ENCODE peak calls at places on chromosome 20, in five cellular contexts. One of them, this sample, is unnamed.

GRCh38 chr20:45948742-45949541 is 14.5 kb downstream of the PCIF1 start:
- DNase-seq in endothelial cell of umbilical vein: no peak
- DNase-seq in GM12878: no peak
- DNase-seq in HepG2: no peak
- DNase-seq in A549: no peak
- DNase-seq in this sample: no peak

GRCh38 chr20:36145877-36146707 is 8.4 kb upstream of the EPB41L1 start:
- DNase-seq in GM12878: no peak
- DNase-seq in A549: no peak
- DNase-seq in endothelial cell of umbilical vein: no peak
- DNase-seq in HepG2: no peak
- DNase-seq in this sample: no peak

GRCh38 chr20:41905186-41905585 is 287.0 kb upstream of the CHD6 start:
- DNase-seq in A549: no peak
- DNase-seq in GM12878: no peak
- DNase-seq in HepG2: no peak
- DNase-seq in endothelial cell of umbilical vein: no peak
- DNase-seq in this sample: no peak

GRCh38 chr20:2236266-2236665 is 59.5 kb upstream of the TGM3 start:
- DNase-seq in GM12878: no peak
- DNase-seq in A549: no peak
- DNase-seq in endothelial cell of umbilical vein: peak
- DNase-seq in HepG2: no peak
- DNase-seq in this sample: no peak

GRCh38 chr20:50504231-50504823 is 5.9 kb upstream of the PTPN1 start:
- DNase-seq in HepG2: peak
- DNase-seq in GM12878: no peak
- DNase-seq in A549: no peak
- DNase-seq in endothelial cell of umbilical vein: peak
- DNase-seq in this sample: peak

GRCh38 chr20:41889871-41890224 is 271.7 kb upstream of the CHD6 start:
- DNase-seq in GM12878: no peak
- DNase-seq in A549: no peak
- DNase-seq in endothelial cell of umbilical vein: no peak
- DNase-seq in HepG2: no peak
- DNase-seq in this sample: no peak

GRCh38 chr20:40082436-40082835 is 606.6 kb downstream of the MAFB start:
- DNase-seq in GM12878: no peak
- DNase-seq in endothelial cell of umbilical vein: no peak
- DNase-seq in HepG2: no peak
- DNase-seq in A549: no peak
- DNase-seq in this sample: no peak

GRCh38 chr20:846894-847278 is 13.4 kb downstream of the FAM110A start:
- DNase-seq in A549: no peak
- DNase-seq in GM12878: no peak
- DNase-seq in HepG2: no peak
- DNase-seq in endothelial cell of umbilical vein: no peak
- DNase-seq in this sample: peak

GRCh38 chr20:23782366-23782983 is 31.7 kb upstream of the CST1 start:
- DNase-seq in GM12878: no peak
- DNase-seq in HepG2: no peak
- DNase-seq in A549: peak
- DNase-seq in endothelial cell of umbilical vein: peak
- DNase-seq in this sample: peak

GRCh38 chr20:39785252-39785917 is 823.2 kb downstream of the DHX35 start:
- DNase-seq in HepG2: no peak
- DNase-seq in A549: no peak
- DNase-seq in endothelial cell of umbilical vein: no peak
- DNase-seq in GM12878: no peak
- DNase-seq in this sample: no peak

GRCh38 chr20:36092424-36093024 is 62.0 kb upstream of the EPB41L1 start:
- DNase-seq in HepG2: no peak
- DNase-seq in A549: peak
- DNase-seq in GM12878: no peak
- DNase-seq in endothelial cell of umbilical vein: peak
- DNase-seq in this sample: peak

GRCh38 chr20:884983-885952 is 30.9 kb downstream of the ANGPT4 start:
- DNase-seq in GM12878: no peak
- DNase-seq in HepG2: no peak
- DNase-seq in endothelial cell of umbilical vein: peak
- DNase-seq in A549: no peak
- DNase-seq in this sample: peak

GRCh38 chr20:483791-484644 is 21.7 kb upstream of the TBC1D20 start:
- DNase-seq in endothelial cell of umbilical vein: peak
- DNase-seq in HepG2: no peak
- DNase-seq in GM12878: no peak
- DNase-seq in A549: no peak
- DNase-seq in this sample: no peak

GRCh38 chr20:21796059-21796458 is 90.6 kb downstream of the PAX1 start:
- DNase-seq in HepG2: peak
- DNase-seq in A549: peak
- DNase-seq in GM12878: no peak
- DNase-seq in endothelial cell of umbilical vein: no peak
- DNase-seq in this sample: peak

GRCh38 chr20:15071010-15071808 is 733.8 kb upstream of the FLRT3 start:
- DNase-seq in HepG2: no peak
- DNase-seq in A549: no peak
- DNase-seq in endothelial cell of umbilical vein: no peak
- DNase-seq in GM12878: no peak
- DNase-seq in this sample: no peak

GRCh38 chr20:17655865-17656489 is 26.1 kb downstream of the RRBP1 start:
- DNase-seq in GM12878: peak
- DNase-seq in A549: no peak
- DNase-seq in endothelial cell of umbilical vein: no peak
- DNase-seq in HepG2: no peak
- DNase-seq in this sample: no peak

GRCh38 chr20:20366896-20367680 is 816 bp upstream of the INSM1 start:
- DNase-seq in endothelial cell of umbilical vein: no peak
- DNase-seq in A549: peak
- DNase-seq in GM12878: no peak
- DNase-seq in HepG2: no peak
- DNase-seq in this sample: no peak

GRCh38 chr20:62268228-62268900 is 30.0 kb downstream of the OSBPL2 start:
- DNase-seq in endothelial cell of umbilical vein: no peak
- DNase-seq in GM12878: no peak
- DNase-seq in A549: no peak
- DNase-seq in HepG2: no peak
- DNase-seq in this sample: no peak

GRCh38 chr20:63230800-63231268 is 4.9 kb upstream of the BIRC7 start:
- DNase-seq in A549: peak
- DNase-seq in GM12878: no peak
- DNase-seq in HepG2: peak
- DNase-seq in endothelial cell of umbilical vein: peak
- DNase-seq in this sample: peak

GRCh38 chr20:36775826-36776225 is 2.3 kb upstream of the DSN1 start:
- DNase-seq in HepG2: no peak
- DNase-seq in endothelial cell of umbilical vein: no peak
- DNase-seq in GM12878: no peak
- DNase-seq in A549: no peak
- DNase-seq in this sample: no peak

GRCh38 chr20:61435823-61436220 is 183.8 kb downstream of the CDH4 start:
- DNase-seq in endothelial cell of umbilical vein: no peak
- DNase-seq in GM12878: no peak
- DNase-seq in A549: no peak
- DNase-seq in HepG2: no peak
- DNase-seq in this sample: no peak

GRCh38 chr20:19757487-19757972 is 528 bp upstream of the RIN2 start:
- DNase-seq in HepG2: peak
- DNase-seq in A549: peak
- DNase-seq in GM12878: no peak
- DNase-seq in endothelial cell of umbilical vein: peak
- DNase-seq in this sample: no peak

GRCh38 chr20:54438166-54438565 is 37.2 kb upstream of the DOK5 start:
- DNase-seq in GM12878: no peak
- DNase-seq in HepG2: no peak
- DNase-seq in endothelial cell of umbilical vein: no peak
- DNase-seq in A549: no peak
- DNase-seq in this sample: no peak

GRCh38 chr20:43559588-43559987 is 761 bp downstream of the SGK2 start:
- DNase-seq in endothelial cell of umbilical vein: no peak
- DNase-seq in HepG2: no peak
- DNase-seq in GM12878: no peak
- DNase-seq in A549: no peak
- DNase-seq in this sample: no peak

GRCh38 chr20:47350181-47350550 is 6.3 kb downstream of the ZMYND8 start:
- DNase-seq in GM12878: no peak
- DNase-seq in endothelial cell of umbilical vein: no peak
- DNase-seq in HepG2: no peak
- DNase-seq in A549: no peak
- DNase-seq in this sample: no peak

GRCh38 chr20:50723672-50724071 is 7.7 kb upstream of the PARD6B start:
- DNase-seq in endothelial cell of umbilical vein: no peak
- DNase-seq in A549: no peak
- DNase-seq in HepG2: no peak
- DNase-seq in GM12878: no peak
- DNase-seq in this sample: no peak

GRCh38 chr20:61260905-61261304 is 8.8 kb downstream of the CDH4 start:
- DNase-seq in HepG2: no peak
- DNase-seq in endothelial cell of umbilical vein: no peak
- DNase-seq in GM12878: no peak
- DNase-seq in A549: no peak
- DNase-seq in this sample: no peak

GRCh38 chr20:46618316-46619110 is 32.7 kb downstream of the SLC13A3 start:
- DNase-seq in HepG2: no peak
- DNase-seq in GM12878: no peak
- DNase-seq in A549: no peak
- DNase-seq in endothelial cell of umbilical vein: no peak
- DNase-seq in this sample: no peak

GRCh38 chr20:54711061-54711460 is 235.7 kb downstream of the DOK5 start:
- DNase-seq in A549: no peak
- DNase-seq in HepG2: no peak
- DNase-seq in endothelial cell of umbilical vein: no peak
- DNase-seq in GM12878: no peak
- DNase-seq in this sample: no peak

GRCh38 chr20:22248052-22248667 is 336.2 kb downstream of the FOXA2 start:
- DNase-seq in A549: peak
- DNase-seq in HepG2: peak
- DNase-seq in endothelial cell of umbilical vein: peak
- DNase-seq in GM12878: no peak
- DNase-seq in this sample: peak

GRCh38 chr20:43744121-43744520 is 17.3 kb upstream of the GTSF1L start:
- DNase-seq in GM12878: no peak
- DNase-seq in HepG2: no peak
- DNase-seq in endothelial cell of umbilical vein: no peak
- DNase-seq in A549: no peak
- DNase-seq in this sample: peak

GRCh38 chr20:32164984-32165735 is 42.4 kb downstream of the PLAGL2 start:
- DNase-seq in HepG2: no peak
- DNase-seq in GM12878: no peak
- DNase-seq in A549: no peak
- DNase-seq in endothelial cell of umbilical vein: no peak
- DNase-seq in this sample: no peak

GRCh38 chr20:47133809-47134456 is 222.6 kb downstream of the ZMYND8 start:
- DNase-seq in A549: peak
- DNase-seq in endothelial cell of umbilical vein: no peak
- DNase-seq in HepG2: no peak
- DNase-seq in GM12878: no peak
- DNase-seq in this sample: no peak

GRCh38 chr20:50008007-50008406 is 25.2 kb downstream of the SNAI1 start:
- DNase-seq in GM12878: no peak
- DNase-seq in endothelial cell of umbilical vein: no peak
- DNase-seq in HepG2: no peak
- DNase-seq in A549: no peak
- DNase-seq in this sample: no peak

GRCh38 chr20:51372176-51372803 is 170.2 kb downstream of the NFATC2 start:
- DNase-seq in A549: peak
- DNase-seq in endothelial cell of umbilical vein: peak
- DNase-seq in GM12878: no peak
- DNase-seq in HepG2: peak
- DNase-seq in this sample: peak

GRCh38 chr20:10263385-10264165 is 44.9 kb downstream of the SNAP25 start:
- DNase-seq in endothelial cell of umbilical vein: no peak
- DNase-seq in GM12878: no peak
- DNase-seq in HepG2: peak
- DNase-seq in A549: peak
- DNase-seq in this sample: no peak
- TF ChIP-seq MYC in endothelial cell of umbilical vein: no peak
- TF ChIP-seq MYC in GM12878: no peak
- TF ChIP-seq MYC in HepG2: no peak
- TF ChIP-seq MYC in A549: no peak
- TF ChIP-seq MYC in this sample: no peak

GRCh38 chr20:5078399-5078958 is 41.3 kb downstream of the PCNA start:
- DNase-seq in A549: peak
- DNase-seq in GM12878: peak
- DNase-seq in HepG2: peak
- DNase-seq in endothelial cell of umbilical vein: peak
- DNase-seq in this sample: peak
- H3K4me3 ChIP-seq in A549: no peak
- H3K4me3 ChIP-seq in GM12878: no peak
- H3K4me3 ChIP-seq in HepG2: peak
- H3K4me3 ChIP-seq in endothelial cell of umbilical vein: peak
- H3K4me3 ChIP-seq in this sample: peak

GRCh38 chr20:58308680-58309527 is 611 bp upstream of the RAB22A start:
- DNase-seq in HepG2: no peak
- DNase-seq in A549: peak
- DNase-seq in endothelial cell of umbilical vein: peak
- DNase-seq in GM12878: no peak
- DNase-seq in this sample: peak
- TF ChIP-seq MYC in HepG2: no peak
- TF ChIP-seq MYC in A549: no peak
- TF ChIP-seq MYC in endothelial cell of umbilical vein: no peak
- TF ChIP-seq MYC in GM12878: no peak
- TF ChIP-seq MYC in this sample: no peak

GRCh38 chr20:48825551-48825885 is 2.3 kb downstream of the PREX1 start:
- DNase-seq in endothelial cell of umbilical vein: no peak
- DNase-seq in A549: no peak
- DNase-seq in GM12878: no peak
- DNase-seq in HepG2: no peak
- DNase-seq in this sample: no peak
- H3K4me3 ChIP-seq in endothelial cell of umbilical vein: peak
- H3K4me3 ChIP-seq in A549: no peak
- H3K4me3 ChIP-seq in GM12878: peak
- H3K4me3 ChIP-seq in HepG2: no peak
- H3K4me3 ChIP-seq in this sample: peak

GRCh38 chr20:33649201-33649631 is 12.9 kb upstream of the C20orf144 start:
- DNase-seq in endothelial cell of umbilical vein: no peak
- DNase-seq in HepG2: no peak
- DNase-seq in GM12878: no peak
- DNase-seq in A549: no peak
- DNase-seq in this sample: no peak
- TF ChIP-seq MYC in endothelial cell of umbilical vein: no peak
- TF ChIP-seq MYC in HepG2: no peak
- TF ChIP-seq MYC in GM12878: no peak
- TF ChIP-seq MYC in A549: no peak
- TF ChIP-seq MYC in this sample: no peak